ENCODE peak calls at places on chromosome 21, in nine cellular contexts. I, U, H, B, C, A, Y, R and P are unnamed samples.
A peak's percentile ranks its signal among the peaks of the same experiment; 100 is the strongest.

GRCh38 chr21:42731264-42732032 is 78.0 kb downstream of the PDE9A start:
- DNase-seq in C (no peak), Y (no peak), R (no peak), U (no peak), H (no peak), B (no peak), I (no peak), A (peak; percentile 21), P (no peak)

GRCh38 chr21:25297117-25297516 is 310.2 kb downstream of the MRPL39 start:
- DNase-seq in U (no peak), R (no peak), A (no peak), B (no peak), Y (no peak), I (no peak), C (no peak), H (no peak), P (no peak)

GRCh38 chr21:32717851-32718316 is 9.9 kb downstream of the SYNJ1 start:
- DNase-seq in H (no peak), I (no peak), C (no peak), A (peak; percentile 70), U (no peak), B (no peak), Y (no peak), R (no peak), P (no peak)

GRCh38 chr21:34582506-34583150 is 32.3 kb downstream of the RCAN1 start:
- DNase-seq in A (peak; percentile 86), B (no peak), Y (peak; percentile 61), R (peak; percentile 77), C (no peak), H (no peak), U (no peak), I (peak; percentile 58), P (peak; percentile 60)

GRCh38 chr21:45580181-45580575 is 37.9 kb upstream of the SLC19A1 start:
- DNase-seq in B (no peak), C (peak; percentile 5), H (no peak), U (no peak), A (no peak), I (no peak), R (no peak), Y (no peak), P (no peak)

GRCh38 chr21:35674895-35675470 is 385.3 kb downstream of the SETD4 start:
- DNase-seq in U (no peak), I (no peak), H (no peak), B (no peak), Y (no peak), C (no peak), R (no peak), A (no peak), P (no peak)

GRCh38 chr21:15437873-15438272 is 291.9 kb upstream of the USP25 start:
- DNase-seq in A (no peak), R (no peak), Y (no peak), C (no peak), U (no peak), H (no peak), I (no peak), B (no peak), P (no peak)

GRCh38 chr21:34671891-34672290 is 3.1 kb downstream of the CLIC6 start:
- DNase-seq in R (no peak), B (no peak), A (no peak), C (no peak), Y (no peak), I (no peak), H (no peak), U (no peak), P (no peak)

GRCh38 chr21:43984905-43985689 is 27.0 kb upstream of the TRAPPC10 start:
- DNase-seq in I (no peak), H (no peak), A (no peak), C (no peak), R (no peak), U (no peak), B (no peak), Y (no peak), P (peak; percentile 66)

GRCh38 chr21:36150192-36150711 is 6.4 kb upstream of the DOP1B start:
- DNase-seq in U (no peak), C (no peak), I (no peak), A (no peak), R (peak; percentile 63), Y (no peak), B (no peak), H (peak; percentile 40), P (peak; percentile 74)

GRCh38 chr21:15992171-15992570 is 262.4 kb downstream of the USP25 start:
- DNase-seq in Y (no peak), I (no peak), C (no peak), R (no peak), U (no peak), B (no peak), H (no peak), A (no peak), P (no peak)

GRCh38 chr21:25094695-25095094 is 512.6 kb downstream of the MRPL39 start:
- DNase-seq in Y (no peak), U (no peak), B (no peak), A (no peak), H (no peak), R (no peak), I (no peak), C (no peak), P (no peak)

GRCh38 chr21:43935711-43936110 is 70.7 kb downstream of the AGPAT3 start:
- DNase-seq in A (no peak), U (no peak), Y (no peak), C (no peak), I (no peak), H (no peak), R (no peak), B (no peak), P (no peak)

GRCh38 chr21:15850645-15851044 is 120.9 kb downstream of the USP25 start:
- DNase-seq in A (peak; percentile 75), C (no peak), Y (no peak), I (no peak), H (no peak), U (no peak), B (no peak), R (peak; percentile 18), P (no peak)

GRCh38 chr21:15058718-15059316 is 6.0 kb downstream of the NRIP1 start:
- DNase-seq in Y (no peak), A (peak; percentile 45), C (no peak), U (no peak), I (no peak), H (no peak), B (no peak), R (peak; percentile 51), P (peak; percentile 22)

GRCh38 chr21:34553199-34553952 is 41.4 kb upstream of the KCNE1 start:
- DNase-seq in C (no peak), Y (no peak), A (peak; percentile 89), B (no peak), H (no peak), U (no peak), I (no peak), R (peak; percentile 81), P (no peak)

GRCh38 chr21:36785615-36786014 is 86.7 kb downstream of the SIM2 start:
- DNase-seq in C (no peak), B (no peak), H (no peak), I (no peak), R (no peak), A (peak; percentile 4), U (no peak), Y (no peak), P (no peak)

GRCh38 chr21:44485254-44485793 is 30.0 kb downstream of the LRRC3 start:
- DNase-seq in U (no peak), A (no peak), I (peak; percentile 58), B (no peak), H (no peak), Y (no peak), R (no peak), C (peak; percentile 82), P (no peak)

GRCh38 chr21:39593522-39593921 is 19.2 kb upstream of the B3GALT5 start:
- DNase-seq in R (no peak), Y (no peak), A (no peak), I (no peak), H (no peak), B (no peak), C (no peak), U (no peak), P (no peak)

GRCh38 chr21:43188712-43189151 is 19.9 kb downstream of the CRYAA start:
- DNase-seq in H (no peak), R (no peak), U (no peak), I (no peak), C (peak; percentile 6), Y (no peak), A (no peak), B (no peak), P (no peak)

GRCh38 chr21:46604975-46605758 is at the start of gene S100B:
- DNase-seq in Y (no peak), C (no peak), B (no peak), A (no peak), H (no peak), R (no peak), U (no peak), I (peak; percentile 72), P (peak; percentile 71)

GRCh38 chr21:36709030-36709867 is 10.3 kb downstream of the SIM2 start:
- DNase-seq in H (no peak), Y (no peak), I (no peak), C (peak; percentile 36), U (no peak), A (no peak), R (no peak), B (no peak), P (peak; percentile 42)

GRCh38 chr21:42098957-42099547 is 27.9 kb downstream of the UMODL1 start:
- DNase-seq in R (no peak), I (no peak), U (no peak), A (no peak), H (no peak), B (no peak), C (no peak), Y (no peak), P (no peak)

GRCh38 chr21:38086580-38086979 is 170.2 kb upstream of the KCNJ15 start:
- DNase-seq in R (no peak), B (no peak), A (no peak), H (no peak), C (no peak), U (no peak), I (no peak), Y (no peak), P (no peak)

GRCh38 chr21:45227735-45228134 is 60.0 kb downstream of the POFUT2 start:
- DNase-seq in Y (no peak), A (no peak), B (no peak), H (no peak), U (no peak), C (no peak), I (no peak), R (no peak), P (no peak)

GRCh38 chr21:42002421-42002958 is 7.7 kb downstream of the ZBTB21 start:
- DNase-seq in U (no peak), C (no peak), R (peak; percentile 83), H (no peak), I (no peak), A (peak; percentile 8), Y (no peak), B (no peak), P (no peak)

GRCh38 chr21:41817228-41817627 is 50.4 kb upstream of the RIPK4 start:
- DNase-seq in R (peak; percentile 89), U (peak; percentile 22), H (no peak), A (peak; percentile 62), I (peak; percentile 79), B (no peak), Y (peak; percentile 75), C (peak; percentile 70), P (peak; percentile 85)

GRCh38 chr21:43302769-43303168 is 124.2 kb downstream of the SIK1 start:
- DNase-seq in H (no peak), U (no peak), A (no peak), Y (no peak), R (no peak), C (no peak), I (no peak), B (no peak), P (no peak)

GRCh38 chr21:32834825-32835224 is 63.3 kb upstream of the PAXBP1 start:
- DNase-seq in B (no peak), Y (no peak), C (peak; percentile 35), I (peak; percentile 46), H (no peak), R (no peak), A (no peak), U (no peak), P (no peak)

GRCh38 chr21:31911138-31911907 is 38.5 kb downstream of the HUNK start:
- DNase-seq in H (no peak), Y (no peak), B (no peak), A (peak; percentile 71), I (no peak), C (no peak), U (no peak), R (peak; percentile 94), P (no peak)

GRCh38 chr21:33111577-33111976 is 41.6 kb downstream of the OLIG1 start:
- DNase-seq in I (no peak), U (no peak), Y (no peak), C (no peak), B (no peak), H (no peak), R (no peak), A (no peak), P (no peak)